ENCODE peak calls at places on chromosomes 13 and 19, in six cellular contexts. V, B, H, T, S and Z are unnamed samples.

GRCh38 chr19:5079410-5079774 is 110.5 kb downstream of the KDM4B start:
- DNase-seq in V (no peak), B (no peak), H (no peak), T (no peak), S (no peak), Z (no peak)

GRCh38 chr13:88925954-88926353 is 1254.8 kb downstream of the SLITRK5 start:
- DNase-seq in V (no peak), B (no peak), H (no peak), T (no peak), S (no peak), Z (no peak)

GRCh38 chr19:4080473-4080872 is 13.8 kb upstream of the ZBTB7A start:
- DNase-seq in V (no peak), B (no peak), H (no peak), T (no peak), S (no peak), Z (no peak)

GRCh38 chr19:8342316-8342683 is 762 bp downstream of the KANK3 start:
- DNase-seq in V (no peak), B (no peak), H (no peak), T (no peak), S (no peak), Z (no peak)

GRCh38 chr19:41939861-41940442 is 11.7 kb upstream of the ERFL start:
- DNase-seq in V (peak; percentile 36), B (peak; percentile 18), H (peak; percentile 79), T (peak; percentile 60), S (no peak), Z (no peak)

GRCh38 chr19:33311326-33311682 is 9.0 kb upstream of the CEBPA start:
- DNase-seq in V (no peak), B (no peak), H (no peak), T (no peak), S (no peak), Z (no peak)

GRCh38 chr13:71240906-71241305 is 626.1 kb downstream of the DACH1 start:
- DNase-seq in V (no peak), B (peak; percentile 21), H (no peak), T (no peak), S (peak; percentile 28), Z (peak; percentile 1)

GRCh38 chr19:29658221-29658991 is 6.9 kb upstream of the PLEKHF1 start:
- DNase-seq in V (no peak), B (no peak), H (peak; percentile 26), T (no peak), S (no peak), Z (peak; percentile 37)

GRCh38 chr13:105991622-105992254 is 543.7 kb downstream of the EFNB2 start:
- DNase-seq in V (no peak), B (peak; percentile 41), H (no peak), T (no peak), S (peak; percentile 78), Z (peak; percentile 6)

GRCh38 chr19:38975861-38976271 is 324 bp upstream of the FBXO17 start:
- DNase-seq in V (no peak), B (peak; percentile 50), H (no peak), T (no peak), S (peak; percentile 45), Z (peak; percentile 46)

GRCh38 chr13:69970521-69970920 is 137.1 kb upstream of the ATXN8OS start:
- DNase-seq in V (no peak), B (no peak), H (no peak), T (no peak), S (peak; percentile 10), Z (peak; percentile 79)